ENCODE peak calls at places on chromosomes 16 and 17, in seven cellular contexts. K is right atrium auricular region, R is psoas muscle, D is sigmoid colon, I is neuronal stem cell, P is lower lobe of right lung, X is pancreas. V is an unnamed sample. For H3K36me3, the result is how much of the 10 kb centered on the place peaks cover.

GRCh38 chr16:30185683-30186421 is 2.5 kb downstream of the CORO1A start:
- DNase-seq in X (peak), D (peak), P (peak), K (no peak), I (no peak), R (peak), V (peak)

GRCh38 chr17:37083461-37083860 is 134.7 kb downstream of the AATF start:
- DNase-seq in R (no peak), I (no peak), K (no peak), P (no peak), X (no peak), D (no peak), V (no peak)

GRCh38 chr16:8096211-8096610 is 494.1 kb downstream of the TMEM114 start:
- DNase-seq in K (no peak), P (no peak), I (no peak), R (no peak), X (no peak), D (no peak), V (no peak)

GRCh38 chr17:61444075-61444474 is 8.1 kb upstream of the TBX4 start:
- DNase-seq in P (no peak), R (no peak), K (no peak), D (no peak), I (no peak), X (no peak), V (no peak)

GRCh38 chr17:76492250-76492988 is 8.8 kb downstream of the RHBDF2 start:
- DNase-seq in R (no peak), P (peak), I (no peak), X (no peak), D (no peak), K (no peak), V (no peak)

GRCh38 chr17:79137791-79138190 is 63.2 kb downstream of the ENGASE start:
- DNase-seq in X (no peak), I (no peak), D (no peak), R (no peak), K (no peak), P (no peak), V (no peak)

GRCh38 chr17:1724869-1725641 is 551 bp downstream of the WDR81 start:
- DNase-seq in K (no peak), R (peak), X (no peak), P (peak), I (no peak), D (no peak), V (no peak)

GRCh38 chr17:9644910-9645751 is at the start of gene USP43:
- DNase-seq in D (no peak), R (no peak), X (peak), I (peak), K (no peak), P (peak), V (no peak)

GRCh38 chr17:83145358-83145738 is 65.9 kb downstream of the METRNL start:
- DNase-seq in X (no peak), R (no peak), D (peak), I (no peak), K (no peak), P (no peak), V (no peak)

GRCh38 chr17:58530655-58531054 is 16.2 kb upstream of the MTMR4 start:
- DNase-seq in X (no peak), R (no peak), D (no peak), P (no peak), I (no peak), K (no peak), V (no peak)

GRCh38 chr17:12040478-12040877 is 19.8 kb downstream of the MAP2K4 start:
- DNase-seq in X (no peak), D (no peak), I (no peak), R (no peak), K (no peak), P (no peak), V (no peak)

GRCh38 chr16:28985206-28985605 is 354 bp downstream of the LAT start:
- DNase-seq in P (no peak), I (no peak), R (no peak), X (no peak), K (no peak), D (no peak), V (no peak)
- H3K4me3 ChIP-seq in P (peak), I (no peak), R (no peak), X (no peak), K (no peak), D (no peak), V (peak)

DNA sequence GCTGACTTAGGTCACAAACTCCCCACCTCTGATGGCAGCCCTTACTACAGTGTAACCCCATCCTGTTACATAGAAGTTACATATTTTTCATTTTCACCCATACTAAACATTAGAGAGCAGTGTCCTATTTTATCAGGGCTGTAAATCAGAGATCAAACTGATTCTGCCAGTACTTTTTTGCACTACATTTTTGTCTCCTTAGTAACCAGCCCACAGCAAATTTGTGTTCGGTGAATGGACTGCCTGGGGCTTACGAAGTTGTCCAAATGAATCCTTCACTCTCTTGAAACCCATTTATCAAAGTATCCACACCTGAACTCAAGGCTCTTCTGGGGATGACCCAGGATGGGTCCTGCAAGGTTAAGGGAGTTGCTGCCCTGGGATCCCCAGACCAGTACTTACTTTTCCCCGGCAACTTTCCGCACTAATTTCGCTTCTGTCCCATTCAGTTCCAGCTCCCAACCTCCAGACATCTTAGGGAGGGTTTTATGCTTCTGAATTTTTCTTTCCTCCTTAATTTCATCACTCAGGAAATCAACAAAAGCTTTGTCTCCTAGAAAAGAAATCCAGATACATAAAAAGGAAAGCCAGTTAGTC is 1.1 kb downstream of the C1QBP start:
- DNase-seq in I (no peak), R (no peak), K (no peak), P (no peak), D (no peak), X (no peak), V (no peak)
- H3K27ac ChIP-seq in I (no peak), R (peak), K (peak), P (peak), D (peak), X (no peak), V (no peak)

GRCh38 chr17:75490953-75491649 is 24.2 kb downstream of the CASKIN2 start:
- DNase-seq in K (no peak), P (no peak), X (no peak), R (no peak), I (no peak), D (no peak), V (no peak)
- H3K36me3 ChIP-seq in K (under half), P (half or more), X (under half), R (under half), I (half or more), D (half or more), V (under half)

GRCh38 chr17:7380321-7380720 is 568 bp upstream of the TNK1 start:
- DNase-seq in D (peak), P (peak), I (no peak), R (peak), X (peak), K (peak), V (no peak)
- H3K4me3 ChIP-seq in D (peak), P (peak), I (no peak), R (peak), X (peak), K (peak), V (no peak)

DNA sequence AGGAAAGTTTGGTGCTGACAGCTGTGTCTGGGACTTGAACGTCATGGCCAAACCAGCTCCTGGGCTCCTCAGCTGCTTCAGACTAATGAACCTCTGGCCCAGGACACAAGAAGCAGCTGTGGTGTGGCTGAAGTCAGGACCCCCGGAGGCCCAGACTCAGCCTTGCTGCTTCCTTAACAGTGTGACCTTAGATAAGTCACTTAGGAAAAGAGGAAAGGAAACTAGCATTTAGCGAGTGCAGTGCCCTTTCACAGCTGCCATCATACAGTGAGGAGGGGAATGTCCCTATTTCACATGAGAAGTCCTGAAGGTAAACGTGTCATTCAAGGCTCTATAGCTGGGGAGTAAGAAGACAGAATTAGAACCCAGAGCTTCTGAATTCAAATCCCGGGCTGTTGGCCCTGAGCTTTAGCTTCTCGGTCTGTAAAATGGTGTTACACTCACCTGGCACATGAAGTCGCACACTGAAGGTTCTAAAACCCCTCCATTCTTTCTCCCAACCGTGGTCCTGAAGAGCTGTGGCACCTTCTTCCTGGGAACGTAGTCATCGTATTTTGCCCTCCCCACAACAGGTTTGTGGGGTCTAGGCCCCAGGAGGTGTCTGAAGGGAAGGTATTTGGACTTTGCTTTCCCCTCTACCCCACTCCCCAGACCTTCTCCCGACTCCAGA is 910 bp upstream of the RAMP2 start:
- DNase-seq in X (no peak), D (no peak), I (no peak), R (no peak), P (no peak), K (no peak), V (no peak)
- H3K27ac ChIP-seq in X (no peak), D (no peak), I (no peak), R (peak), P (peak), K (peak), V (no peak)